ENCODE peak calls at places on chromosome 6, in six cellular contexts. U, J, T, L, C and B are unnamed samples.

GRCh38 chr6:13441778-13442177 is 45.6 kb downstream of the GFOD1 start:
- DNase-seq in U (no peak), J (no peak), T (no peak), L (no peak), C (no peak), B (no peak)

GRCh38 chr6:17042422-17043147 is 59.3 kb upstream of the STMND1 start:
- DNase-seq in U (peak; percentile 68), J (peak; percentile 42), T (no peak), L (no peak), C (no peak), B (no peak)

GRCh38 chr6:161547617-161548016 is 273.8 kb upstream of the AGPAT4 start:
- DNase-seq in U (no peak), J (peak; percentile 19), T (no peak), L (no peak), C (no peak), B (no peak)

GRCh38 chr6:100167585-100167984 is 173.6 kb upstream of the MCHR2 start:
- DNase-seq in U (no peak), J (no peak), T (no peak), L (no peak), C (no peak), B (no peak)

GRCh38 chr6:2432258-2432657 is 186.9 kb upstream of the GMDS start:
- DNase-seq in U (peak; percentile 97), J (no peak), T (no peak), L (no peak), C (no peak), B (no peak)

GRCh38 chr6:1604347-1604990 is 5.2 kb upstream of the FOXC1 start:
- DNase-seq in U (peak; percentile 36), J (peak; percentile 51), T (no peak), L (no peak), C (peak; percentile 70), B (peak; percentile 67)

GRCh38 chr6:16961577-16961976 is 140.3 kb upstream of the STMND1 start:
- DNase-seq in U (peak; percentile 45), J (no peak), T (no peak), L (no peak), C (no peak), B (no peak)

GRCh38 chr6:72182337-72183246 is 296.2 kb downstream of the RIMS1 start:
- DNase-seq in U (peak; percentile 24), J (peak; percentile 13), T (no peak), L (no peak), C (peak; percentile 77), B (peak; percentile 57)

GRCh38 chr6:67210450-67210849 is 1424.6 kb upstream of the ADGRB3 start:
- DNase-seq in U (no peak), J (no peak), T (no peak), L (no peak), C (no peak), B (no peak)

GRCh38 chr6:170290306-170291128 is at the start of gene DLL1:
- DNase-seq in U (peak; percentile 29), J (peak; percentile 74), T (no peak), L (no peak), C (peak; percentile 57), B (no peak)

GRCh38 chr6:68958327-68958726 is 323.2 kb downstream of the ADGRB3 start:
- DNase-seq in U (no peak), J (no peak), T (no peak), L (no peak), C (no peak), B (no peak)

GRCh38 chr6:44664716-44665115 is 277.2 kb downstream of the CDC5L start:
- DNase-seq in U (peak; percentile 9), J (no peak), T (no peak), L (no peak), C (peak; percentile 1), B (no peak)

GRCh38 chr6:111201764-111202163 is 114.5 kb downstream of the SLC16A10 start:
- DNase-seq in U (no peak), J (no peak), T (no peak), L (no peak), C (no peak), B (no peak)

GRCh38 chr6:2505624-2506023 is 245.1 kb downstream of the MYLK4 start:
- DNase-seq in U (no peak), J (no peak), T (no peak), L (no peak), C (no peak), B (no peak)

GRCh38 chr6:158024566-158025297 is 43.1 kb downstream of the SYNJ2 start:
- DNase-seq in U (peak; percentile 66), J (no peak), T (no peak), L (no peak), C (no peak), B (no peak)

GRCh38 chr6:107396226-107396625 is 63.1 kb downstream of the PDSS2 start:
- DNase-seq in U (no peak), J (no peak), T (no peak), L (no peak), C (no peak), B (no peak)

GRCh38 chr6:147141690-147142308 is 62.4 kb upstream of the STXBP5 start:
- DNase-seq in U (peak; percentile 71), J (no peak), T (no peak), L (no peak), C (no peak), B (no peak)

GRCh38 chr6:3324262-3324942 is 65.7 kb downstream of the PSMG4 start:
- DNase-seq in U (peak; percentile 97), J (peak; percentile 63), T (no peak), L (no peak), C (no peak), B (no peak)

GRCh38 chr6:157761331-157761921 is 61.6 kb upstream of the SNX9 start:
- DNase-seq in U (peak; percentile 76), J (no peak), T (no peak), L (no peak), C (no peak), B (peak; percentile 70)

GRCh38 chr6:7140631-7141366 is 33.0 kb downstream of the RREB1 start:
- DNase-seq in U (peak; percentile 66), J (peak; percentile 91), T (peak; percentile 85), L (peak; percentile 28), C (peak; percentile 90), B (peak; percentile 93)

GRCh38 chr6:133991096-133991593 is 38.1 kb downstream of the TBPL1 start:
- DNase-seq in U (peak; percentile 90), J (no peak), T (no peak), L (no peak), C (no peak), B (no peak)

GRCh38 chr6:31558631-31559500 is 11.5 kb downstream of the NFKBIL1 start:
- DNase-seq in U (no peak), J (peak; percentile 41), T (no peak), L (no peak), C (no peak), B (no peak)

GRCh38 chr6:113818528-113818927 is 38.6 kb upstream of the MARCKS start:
- DNase-seq in U (peak; percentile 33), J (no peak), T (no peak), L (no peak), C (no peak), B (no peak)

GRCh38 chr6:133179483-133179882 is 61.7 kb upstream of the EYA4 start:
- DNase-seq in U (no peak), J (no peak), T (no peak), L (no peak), C (no peak), B (no peak)

GRCh38 chr6:26224940-26225847 is 138.0 kb downstream of the HFE start:
- DNase-seq in U (peak; percentile 97), J (peak; percentile 25), T (no peak), L (no peak), C (no peak), B (no peak)
- TF ChIP-seq POLR2A in U (peak; percentile 96), J (no peak), T (no peak), L (peak; percentile 32), C (no peak), B (no peak)

GRCh38 chr6:159042824-159043181 is 2.0 kb downstream of the TAGAP start:
- DNase-seq in U (no peak), J (no peak), T (no peak), L (no peak), C (no peak), B (no peak)
- TF ChIP-seq CTCF in U (no peak), J (no peak), T (no peak), L (no peak), C (no peak), B (no peak)

GRCh38 chr6:34315780-34316179 is 67.0 kb upstream of the SMIM29 start:
- DNase-seq in U (no peak), J (no peak), T (no peak), L (no peak), C (no peak), B (no peak)

GRCh38 chr6:34317882-34318491 is 69.2 kb upstream of the SMIM29 start:
- DNase-seq in U (peak; percentile 11), J (no peak), T (no peak), L (no peak), C (no peak), B (no peak)

GRCh38 chr6:34315256-34315655 is 66.5 kb upstream of the SMIM29 start:
- DNase-seq in U (no peak), J (no peak), T (no peak), L (no peak), C (no peak), B (no peak)

GRCh38 chr6:34317172-34317477 is 68.3 kb upstream of the SMIM29 start:
- DNase-seq in U (no peak), J (no peak), T (no peak), L (no peak), C (no peak), B (no peak)

GRCh38 chr6:34316442-34317171 is 67.8 kb upstream of the SMIM29 start:
- DNase-seq in U (no peak), J (no peak), T (no peak), L (no peak), C (no peak), B (no peak)
- H3K4me1 ChIP-seq in U (peaks cover 2% of the 10 kb centered on the region), J (peaks cover 8% of the 10 kb centered on the region), T (peaks cover 21% of the 10 kb centered on the region), L (no peaks in the 10 kb centered on the region), C (peaks cover 18% of the 10 kb centered on the region), B (no peaks in the 10 kb centered on the region)

GRCh38 chr6:117483004-117483644 is 650 bp downstream of the DCBLD1 start:
- DNase-seq in U (peak; percentile 31), J (peak; percentile 83), T (no peak), L (no peak), C (peak; percentile 68), B (peak; percentile 64)
- TF ChIP-seq POLR2A in U (no peak), J (no peak), T (no peak), L (no peak), C (no peak), B (no peak)

DNA sequence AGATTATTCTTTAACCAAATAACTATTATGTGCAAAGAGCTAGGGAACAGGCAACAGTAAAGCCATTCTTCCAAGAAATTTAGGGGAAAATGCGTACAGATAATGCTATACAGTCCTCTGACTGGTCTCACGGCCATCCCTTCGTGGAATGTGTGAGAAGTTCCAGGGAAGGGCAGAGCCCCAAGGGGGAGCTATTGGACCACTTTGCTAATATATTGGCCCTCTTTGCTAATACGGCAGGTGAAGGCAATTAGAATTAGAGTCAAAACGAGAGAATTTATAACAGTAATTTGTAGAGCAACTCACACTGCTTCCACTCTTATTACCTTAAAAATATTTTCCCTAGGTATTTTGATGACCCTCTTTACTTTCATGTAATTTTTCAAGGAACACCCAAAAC is 140.4 kb downstream of the IMPG1 start:
- DNase-seq in U (peak; percentile 4), J (no peak), T (no peak), L (no peak), C (peak; percentile 47), B (no peak)
- TF ChIP-seq CTCF in U (peak; percentile 39), J (no peak), T (no peak), L (no peak), C (peak; percentile 53), B (peak; percentile 25)